ENCODE peak calls at places on chromosomes 12 and 14, in five cellular contexts. D is naive B cell, Z is memory B cell, W is NCI-H460, L is skeletal muscle cell. E is an unnamed sample.

GRCh38 chr14:55834390-55834789 is 254.4 kb downstream of the KTN1 start:
- DNase-seq in D (no peak), Z (no peak), W (no peak), L (no peak), E (no peak)

GRCh38 chr14:73759183-73759713 is 45.1 kb upstream of the PNMA1 start:
- DNase-seq in D (peak; percentile 60), Z (no peak), W (no peak), L (no peak), E (no peak)

GRCh38 chr14:52002542-52002941 is 13.2 kb downstream of the RTRAF start:
- DNase-seq in D (no peak), Z (no peak), W (no peak), L (no peak), E (no peak)

GRCh38 chr12:30110970-30111586 is 327.3 kb upstream of the TMTC1 start:
- DNase-seq in D (no peak), Z (no peak), W (no peak), L (peak; percentile 46), E (no peak)

GRCh38 chr14:55921516-55921915 is 196.7 kb upstream of the PELI2 start:
- DNase-seq in D (no peak), Z (no peak), W (no peak), L (no peak), E (no peak)

GRCh38 chr12:92363295-92364146 is 217.9 kb upstream of the BTG1 start:
- DNase-seq in D (peak; percentile 82), Z (peak; percentile 48), W (no peak), L (peak; percentile 74), E (no peak)

GRCh38 chr12:109934026-109934425 is 34.0 kb downstream of the TCHP start:
- DNase-seq in D (no peak), Z (no peak), W (no peak), L (no peak), E (no peak)

GRCh38 chr14:89417469-89418225 is 614 bp upstream of the FOXN3 start:
- DNase-seq in D (peak; percentile 71), Z (peak; percentile 69), W (peak; percentile 33), L (no peak), E (no peak)

GRCh38 chr12:103114296-103115055 is 157.0 kb downstream of the ASCL1 start:
- DNase-seq in D (peak; percentile 24), Z (peak; percentile 15), W (no peak), L (no peak), E (no peak)

GRCh38 chr12:24266982-24267381 is 317.5 kb upstream of the SOX5 start:
- DNase-seq in D (no peak), Z (no peak), W (no peak), L (no peak), E (no peak)

GRCh38 chr14:91281346-91281745 is 36.8 kb upstream of the GPR68 start:
- DNase-seq in D (no peak), Z (no peak), W (no peak), L (no peak), E (no peak)

GRCh38 chr12:48018618-48018995 is 14.3 kb upstream of the COL2A1 start:
- DNase-seq in D (no peak), Z (no peak), W (no peak), L (no peak), E (no peak)

GRCh38 chr14:101581806-101582205 is 20.5 kb downstream of the DIO3 start:
- DNase-seq in D (no peak), Z (no peak), W (no peak), L (no peak), E (no peak)

GRCh38 chr14:95577067-95577800 is 42.4 kb downstream of the GLRX5 start:
- DNase-seq in D (peak; percentile 48), Z (no peak), W (no peak), L (no peak), E (no peak)

GRCh38 chr14:29215853-29216252 is 449.3 kb downstream of the FOXG1 start:
- DNase-seq in D (no peak), Z (no peak), W (no peak), L (no peak), E (no peak)

GRCh38 chr12:92408072-92408900 is 262.6 kb upstream of the BTG1 start:
- DNase-seq in D (peak; percentile 55), Z (peak; percentile 34), W (peak; percentile 24), L (no peak), E (peak; percentile 40)

GRCh38 chr14:90580381-90581335 is 183.8 kb downstream of the CALM1 start:
- DNase-seq in D (no peak), Z (no peak), W (no peak), L (no peak), E (no peak)

GRCh38 chr14:53668861-53669260 is 287.8 kb downstream of the BMP4 start:
- DNase-seq in D (no peak), Z (no peak), W (no peak), L (peak; percentile 37), E (no peak)

GRCh38 chr12:93183940-93184663 is 193.6 kb upstream of the NUDT4 start:
- DNase-seq in D (peak; percentile 54), Z (no peak), W (no peak), L (no peak), E (no peak)

GRCh38 chr12:49309361-49309760 is 13.7 kb upstream of the TROAP start:
- DNase-seq in D (no peak), Z (no peak), W (no peak), L (no peak), E (no peak)

GRCh38 chr12:92109613-92110012 is 36.0 kb downstream of the BTG1 start:
- DNase-seq in D (no peak), Z (no peak), W (no peak), L (no peak), E (no peak)

GRCh38 chr12:119684730-119685129 is 16.8 kb downstream of the PRKAB1 start:
- DNase-seq in D (no peak), Z (no peak), W (no peak), L (no peak), E (no peak)

GRCh38 chr14:50045039-50045711 is 71.2 kb downstream of the VCPKMT start:
- DNase-seq in D (peak; percentile 73), Z (peak; percentile 39), W (no peak), L (no peak), E (no peak)

GRCh38 chr12:67735868-67736267 is 87.3 kb downstream of the DYRK2 start:
- DNase-seq in D (no peak), Z (no peak), W (no peak), L (no peak), E (no peak)

GRCh38 chr12:27463826-27464554 is 17.5 kb downstream of the SMCO2 start:
- DNase-seq in D (no peak), Z (no peak), W (no peak), L (peak; percentile 37), E (no peak)

GRCh38 chr12:3538691-3539030 is 47.7 kb downstream of the PRMT8 start:
- DNase-seq in D (no peak), Z (no peak), W (no peak), L (no peak), E (no peak)

GRCh38 chr12:69329669-69330428 is 18.3 kb upstream of the LYZ start:
- DNase-seq in D (no peak), Z (no peak), W (no peak), L (no peak), E (no peak)

GRCh38 chr14:51652168-51653095 is 722 bp downstream of the FRMD6 start:
- DNase-seq in D (no peak), Z (no peak), W (no peak), L (no peak), E (no peak)

GRCh38 chr12:130335517-130336392 is 1.9 kb upstream of the PIWIL1 start:
- DNase-seq in D (no peak), Z (no peak), W (peak; percentile 51), L (peak; percentile 4), E (peak; percentile 66)

GRCh38 chr14:63499701-63500250 is 43.4 kb downstream of the PPP2R5E start:
- DNase-seq in D (no peak), Z (no peak), W (no peak), L (no peak), E (no peak)

GRCh38 chr12:31325524-31325875 is 450 bp downstream of the SINHCAF start:
- DNase-seq in D (no peak), Z (no peak), W (no peak), L (no peak), E (no peak)

E was measured in NCI-H2029 treated with DMSO at 0.1 percent for 48 hours.